ENCODE peak calls at places on chromosomes 2 and 18, in ten cellular contexts. S, G, F, C, A, E, R, T, J and U are unnamed samples.

GRCh38 chr2:33406622-33407021 is 69.8 kb upstream of the RASGRP3 start:
- DNase-seq in C (no peak), A (no peak), E (no peak), G (no peak), R (no peak), J (no peak), S (no peak), F (no peak), T (no peak), U (no peak)

GRCh38 chr2:74646201-74646600 is 1.9 kb downstream of the M1AP start:
- DNase-seq in C (no peak), F (no peak), S (no peak), G (no peak), A (no peak), E (no peak), R (no peak), T (no peak), J (no peak), U (no peak)

GRCh38 chr18:2776596-2776995 is 70.2 kb upstream of the EMILIN2 start:
- DNase-seq in R (no peak), T (no peak), C (no peak), F (no peak), A (no peak), J (no peak), G (no peak), S (no peak), E (no peak), U (no peak)

GRCh38 chr2:228541794-228542193 is 360.3 kb upstream of the SPHKAP start:
- DNase-seq in A (no peak), J (no peak), E (peak; percentile 91), T (no peak), S (no peak), C (no peak), G (peak; percentile 66), R (no peak), F (no peak), U (no peak)

GRCh38 chr2:38184964-38185603 is 109.1 kb upstream of the CYP1B1 start:
- DNase-seq in S (no peak), E (no peak), T (no peak), G (peak; percentile 82), C (peak; percentile 5), R (no peak), J (no peak), A (no peak), F (no peak), U (no peak)

GRCh38 chr2:60140180-60140579 is 413.3 kb downstream of the BCL11A start:
- DNase-seq in G (peak; percentile 74), J (no peak), T (no peak), A (no peak), R (no peak), E (no peak), C (no peak), S (no peak), F (no peak), U (no peak)

GRCh38 chr2:38108907-38109731 is 33.2 kb upstream of the CYP1B1 start:
- DNase-seq in E (no peak), S (no peak), F (no peak), R (no peak), G (no peak), J (no peak), C (no peak), A (no peak), T (no peak), U (no peak)

GRCh38 chr2:86062043-86062442 is 43.6 kb downstream of the POLR1A start:
- DNase-seq in F (no peak), S (no peak), A (no peak), E (peak; percentile 74), J (no peak), G (peak; percentile 22), C (no peak), T (no peak), R (no peak), U (no peak)

GRCh38 chr2:119476301-119477117 is 44.9 kb downstream of the TMEM37 start:
- DNase-seq in J (peak; percentile 85), A (no peak), T (peak; percentile 46), F (peak; percentile 54), S (peak; percentile 10), R (peak; percentile 58), C (peak; percentile 28), E (peak; percentile 70), G (peak; percentile 49), U (peak; percentile 86)

GRCh38 chr2:62306751-62307468 is 111.0 kb downstream of the B3GNT2 start:
- DNase-seq in F (no peak), A (peak; percentile 60), J (no peak), E (peak; percentile 32), G (peak; percentile 96), T (peak; percentile 64), S (no peak), C (peak; percentile 43), R (peak; percentile 20), U (no peak)

GRCh38 chr2:223578846-223579245 is 23.3 kb downstream of the SCG2 start:
- DNase-seq in J (no peak), A (no peak), C (no peak), S (no peak), F (no peak), E (no peak), T (no peak), R (no peak), G (no peak), U (no peak)

GRCh38 chr2:120831891-120832290 is 96.2 kb downstream of the GLI2 start:
- DNase-seq in T (no peak), E (no peak), S (no peak), A (no peak), C (no peak), G (no peak), F (no peak), J (no peak), R (no peak), U (no peak)

GRCh38 chr2:225040862-225041209 is 1.4 kb downstream of the DOCK10 start:
- DNase-seq in S (no peak), C (peak; percentile 30), F (no peak), T (peak; percentile 56), A (no peak), E (no peak), G (no peak), R (no peak), J (no peak), U (no peak)

GRCh38 chr2:240933966-240934700 is 28.0 kb downstream of the CROCC2 start:
- DNase-seq in S (no peak), E (no peak), F (no peak), T (no peak), R (no peak), C (no peak), J (no peak), G (no peak), A (peak; percentile 21), U (no peak)

GRCh38 chr2:219851801-219852481 is 224.5 kb downstream of the SLC4A3 start:
- DNase-seq in C (no peak), F (no peak), T (no peak), G (peak; percentile 78), R (no peak), E (peak; percentile 81), A (no peak), S (no peak), J (no peak), U (peak; percentile 45)